ENCODE peak calls at places on chromosome 1, in seven cellular contexts. One of them, this sample, is unnamed.
A peak's percentile ranks its signal among the peaks of the same experiment; 100 is the strongest.

GRCh38 chr1:2625311-2625710 is 7.5 kb downstream of the MMEL1 start:
- DNase-seq in kidney: no peak
- DNase-seq in fibroblast of lung: no peak
- DNase-seq in body of pancreas: no peak
- DNase-seq in lower leg skin: no peak
- DNase-seq in GM20000: no peak
- DNase-seq in choroid plexus epithelial cell: no peak
- DNase-seq in this sample: no peak

GRCh38 chr1:43937179-43937865 is 3.7 kb downstream of the ARTN start:
- DNase-seq in kidney: no peak
- DNase-seq in fibroblast of lung: no peak
- DNase-seq in body of pancreas: no peak
- DNase-seq in lower leg skin: no peak
- DNase-seq in GM20000: no peak
- DNase-seq in choroid plexus epithelial cell: no peak
- DNase-seq in this sample: no peak

GRCh38 chr1:53777272-53777671 is 38.3 kb upstream of the GLIS1 start:
- DNase-seq in kidney: no peak
- DNase-seq in fibroblast of lung: no peak
- DNase-seq in body of pancreas: no peak
- DNase-seq in lower leg skin: no peak
- DNase-seq in GM20000: no peak
- DNase-seq in choroid plexus epithelial cell: no peak
- DNase-seq in this sample: no peak

GRCh38 chr1:90558126-90558525 is 159.0 kb downstream of the BARHL2 start:
- DNase-seq in kidney: no peak
- DNase-seq in fibroblast of lung: no peak
- DNase-seq in body of pancreas: no peak
- DNase-seq in lower leg skin: no peak
- DNase-seq in GM20000: no peak
- DNase-seq in choroid plexus epithelial cell: no peak
- DNase-seq in this sample: no peak

GRCh38 chr1:145858238-145858936 is 494 bp downstream of the PIAS3 start:
- DNase-seq in kidney: peak; percentile 84
- DNase-seq in fibroblast of lung: peak; percentile 17
- DNase-seq in body of pancreas: peak; percentile 46
- DNase-seq in lower leg skin: peak; percentile 52
- DNase-seq in GM20000: peak; percentile 63
- DNase-seq in choroid plexus epithelial cell: peak; percentile 49
- DNase-seq in this sample: peak; percentile 62

GRCh38 chr1:43979528-43980254 is 681 bp downstream of the B4GALT2 start:
- DNase-seq in kidney: no peak
- DNase-seq in fibroblast of lung: peak; percentile 51
- DNase-seq in body of pancreas: peak; percentile 74
- DNase-seq in lower leg skin: no peak
- DNase-seq in GM20000: peak; percentile 76
- DNase-seq in choroid plexus epithelial cell: peak; percentile 49
- DNase-seq in this sample: peak; percentile 48

GRCh38 chr1:232533328-232533727 is 96.6 kb downstream of the SIPA1L2 start:
- DNase-seq in kidney: no peak
- DNase-seq in fibroblast of lung: no peak
- DNase-seq in body of pancreas: no peak
- DNase-seq in lower leg skin: no peak
- DNase-seq in GM20000: no peak
- DNase-seq in choroid plexus epithelial cell: no peak
- DNase-seq in this sample: no peak

GRCh38 chr1:182198006-182198605 is 136.6 kb upstream of the ZNF648 start:
- DNase-seq in kidney: no peak
- DNase-seq in fibroblast of lung: peak; percentile 32
- DNase-seq in body of pancreas: no peak
- DNase-seq in lower leg skin: no peak
- DNase-seq in GM20000: peak; percentile 14
- DNase-seq in choroid plexus epithelial cell: no peak
- DNase-seq in this sample: no peak

GRCh38 chr1:213749558-213749957 is 238.2 kb upstream of the PROX1 start:
- DNase-seq in kidney: no peak
- DNase-seq in fibroblast of lung: no peak
- DNase-seq in body of pancreas: no peak
- DNase-seq in lower leg skin: no peak
- DNase-seq in GM20000: no peak
- DNase-seq in choroid plexus epithelial cell: no peak
- DNase-seq in this sample: no peak

GRCh38 chr1:203525685-203526084 is 31.7 kb downstream of the OPTC start:
- DNase-seq in kidney: no peak
- DNase-seq in fibroblast of lung: no peak
- DNase-seq in body of pancreas: no peak
- DNase-seq in lower leg skin: no peak
- DNase-seq in GM20000: no peak
- DNase-seq in choroid plexus epithelial cell: no peak
- DNase-seq in this sample: no peak

GRCh38 chr1:215517441-215517891 is 49.6 kb upstream of the KCTD3 start:
- DNase-seq in kidney: no peak
- DNase-seq in fibroblast of lung: peak; percentile 86
- DNase-seq in body of pancreas: no peak
- DNase-seq in lower leg skin: peak; percentile 15
- DNase-seq in GM20000: no peak
- DNase-seq in choroid plexus epithelial cell: peak; percentile 74
- DNase-seq in this sample: no peak

GRCh38 chr1:46413596-46413985 is 19.5 kb downstream of the FAAH start:
- DNase-seq in kidney: peak; percentile 52
- DNase-seq in fibroblast of lung: no peak
- DNase-seq in body of pancreas: no peak
- DNase-seq in lower leg skin: no peak
- DNase-seq in GM20000: peak; percentile 45
- DNase-seq in choroid plexus epithelial cell: peak; percentile 35
- DNase-seq in this sample: peak; percentile 47

GRCh38 chr1:38671221-38671620 is 188.4 kb downstream of the RRAGC start:
- DNase-seq in kidney: no peak
- DNase-seq in fibroblast of lung: no peak
- DNase-seq in body of pancreas: no peak
- DNase-seq in lower leg skin: no peak
- DNase-seq in GM20000: no peak
- DNase-seq in choroid plexus epithelial cell: no peak
- DNase-seq in this sample: no peak

GRCh38 chr1:178094752-178095645 is 1.1 kb downstream of the RASAL2 start:
- DNase-seq in kidney: no peak
- DNase-seq in fibroblast of lung: peak; percentile 22
- DNase-seq in body of pancreas: no peak
- DNase-seq in lower leg skin: no peak
- DNase-seq in GM20000: no peak
- DNase-seq in choroid plexus epithelial cell: peak; percentile 55
- DNase-seq in this sample: no peak

GRCh38 chr1:217014066-217014465 is 290.8 kb upstream of the ESRRG start:
- DNase-seq in kidney: no peak
- DNase-seq in fibroblast of lung: no peak
- DNase-seq in body of pancreas: no peak
- DNase-seq in lower leg skin: no peak
- DNase-seq in GM20000: no peak
- DNase-seq in choroid plexus epithelial cell: no peak
- DNase-seq in this sample: no peak

GRCh38 chr1:155329980-155330598 is 9.4 kb downstream of the RUSC1 start:
- DNase-seq in kidney: no peak
- DNase-seq in fibroblast of lung: no peak
- DNase-seq in body of pancreas: no peak
- DNase-seq in lower leg skin: no peak
- DNase-seq in GM20000: no peak
- DNase-seq in choroid plexus epithelial cell: no peak
- DNase-seq in this sample: no peak

GRCh38 chr1:4939266-4939665 is 284.9 kb downstream of the AJAP1 start:
- DNase-seq in kidney: no peak
- DNase-seq in fibroblast of lung: peak; percentile 1
- DNase-seq in body of pancreas: no peak
- DNase-seq in lower leg skin: no peak
- DNase-seq in GM20000: no peak
- DNase-seq in choroid plexus epithelial cell: no peak
- DNase-seq in this sample: no peak

GRCh38 chr1:172895050-172895460 is 155.7 kb downstream of the TNFSF18 start:
- DNase-seq in kidney: no peak
- DNase-seq in fibroblast of lung: peak; percentile 52
- DNase-seq in body of pancreas: no peak
- DNase-seq in lower leg skin: no peak
- DNase-seq in GM20000: peak; percentile 38
- DNase-seq in choroid plexus epithelial cell: peak; percentile 74
- DNase-seq in this sample: peak; percentile 48

GRCh38 chr1:168467452-168467851 is 76.3 kb downstream of the XCL2 start:
- DNase-seq in kidney: no peak
- DNase-seq in fibroblast of lung: no peak
- DNase-seq in body of pancreas: no peak
- DNase-seq in lower leg skin: no peak
- DNase-seq in GM20000: no peak
- DNase-seq in choroid plexus epithelial cell: no peak
- DNase-seq in this sample: peak; percentile 39

GRCh38 chr1:47651311-47652089 is 213.7 kb downstream of the FOXD2 start:
- DNase-seq in kidney: no peak
- DNase-seq in fibroblast of lung: no peak
- DNase-seq in body of pancreas: no peak
- DNase-seq in lower leg skin: no peak
- DNase-seq in GM20000: no peak
- DNase-seq in choroid plexus epithelial cell: no peak
- DNase-seq in this sample: no peak

GRCh38 chr1:223259462-223259861 is 104.5 kb downstream of the SUSD4 start:
- DNase-seq in kidney: no peak
- DNase-seq in fibroblast of lung: no peak
- DNase-seq in body of pancreas: no peak
- DNase-seq in lower leg skin: no peak
- DNase-seq in GM20000: no peak
- DNase-seq in choroid plexus epithelial cell: no peak
- DNase-seq in this sample: no peak

GRCh38 chr1:209936125-209936524 is 1.9 kb upstream of the SYT14 start:
- DNase-seq in kidney: no peak
- DNase-seq in fibroblast of lung: no peak
- DNase-seq in body of pancreas: no peak
- DNase-seq in lower leg skin: no peak
- DNase-seq in GM20000: no peak
- DNase-seq in choroid plexus epithelial cell: no peak
- DNase-seq in this sample: no peak

GRCh38 chr1:209937996-209938959 is at the start of gene SYT14:
- DNase-seq in kidney: peak; percentile 59
- DNase-seq in fibroblast of lung: peak; percentile 33
- DNase-seq in body of pancreas: peak; percentile 19
- DNase-seq in lower leg skin: no peak
- DNase-seq in GM20000: peak; percentile 25
- DNase-seq in choroid plexus epithelial cell: peak; percentile 27
- DNase-seq in this sample: no peak
- TF ChIP-seq CTCF in kidney: no peak
- TF ChIP-seq CTCF in fibroblast of lung: no peak
- TF ChIP-seq CTCF in body of pancreas: no peak
- TF ChIP-seq CTCF in lower leg skin: no peak
- TF ChIP-seq CTCF in GM20000: no peak
- TF ChIP-seq CTCF in choroid plexus epithelial cell: no peak
- TF ChIP-seq CTCF in this sample: no peak

DNA sequence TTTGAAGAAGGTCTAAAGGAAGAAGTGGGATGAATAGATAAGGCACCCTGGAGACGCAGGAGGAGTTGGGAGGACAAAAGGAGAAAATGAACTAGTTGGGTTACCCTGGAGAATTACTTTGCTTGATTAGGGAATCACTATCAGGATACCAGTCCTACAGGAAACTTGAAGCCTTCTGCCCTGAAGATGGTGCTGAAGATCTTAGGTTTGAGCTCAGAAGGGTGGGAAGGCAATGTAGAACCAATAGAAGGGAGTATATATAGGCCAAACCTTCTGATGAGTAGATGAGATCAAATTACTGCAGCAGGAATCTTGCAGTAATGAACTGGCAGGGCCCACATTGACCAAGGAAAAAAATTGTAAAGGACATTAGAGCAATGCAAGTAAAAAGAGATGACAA is 116.4 kb upstream of the CACYBP start:
- DNase-seq in kidney: no peak
- DNase-seq in fibroblast of lung: peak; percentile 44
- DNase-seq in body of pancreas: no peak
- DNase-seq in lower leg skin: no peak
- DNase-seq in GM20000: no peak
- DNase-seq in choroid plexus epithelial cell: peak; percentile 88
- DNase-seq in this sample: no peak
- TF ChIP-seq CTCF in kidney: no peak
- TF ChIP-seq CTCF in fibroblast of lung: no peak
- TF ChIP-seq CTCF in body of pancreas: peak; percentile 6
- TF ChIP-seq CTCF in lower leg skin: no peak
- TF ChIP-seq CTCF in GM20000: no peak
- TF ChIP-seq CTCF in choroid plexus epithelial cell: peak; percentile 54
- TF ChIP-seq CTCF in this sample: no peak

DNA sequence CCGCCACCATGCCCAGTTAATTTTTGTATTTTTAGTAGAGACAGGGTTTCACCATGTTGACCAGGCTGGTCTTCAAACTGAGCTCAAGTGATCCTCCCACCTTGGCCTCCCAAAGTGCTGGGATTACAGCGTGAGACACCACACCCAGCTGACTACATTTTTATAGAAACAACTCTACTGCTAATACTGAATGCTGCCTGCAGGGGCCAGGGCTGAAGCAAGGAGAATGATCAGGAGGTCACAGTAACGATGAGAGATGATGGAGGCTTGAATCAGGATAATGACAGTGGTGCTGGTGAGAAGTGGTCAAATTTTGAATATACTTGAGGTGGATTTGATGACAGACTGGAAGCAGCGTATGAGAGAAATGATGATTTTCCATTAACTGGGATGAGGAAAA is 33.3 kb downstream of the ODF2L start:
- DNase-seq in kidney: no peak
- DNase-seq in fibroblast of lung: no peak
- DNase-seq in body of pancreas: no peak
- DNase-seq in lower leg skin: no peak
- DNase-seq in GM20000: no peak
- DNase-seq in choroid plexus epithelial cell: no peak
- DNase-seq in this sample: no peak
- TF ChIP-seq CTCF in kidney: no peak
- TF ChIP-seq CTCF in fibroblast of lung: no peak
- TF ChIP-seq CTCF in body of pancreas: no peak
- TF ChIP-seq CTCF in lower leg skin: no peak
- TF ChIP-seq CTCF in GM20000: no peak
- TF ChIP-seq CTCF in choroid plexus epithelial cell: no peak
- TF ChIP-seq CTCF in this sample: peak; percentile 11

DNA sequence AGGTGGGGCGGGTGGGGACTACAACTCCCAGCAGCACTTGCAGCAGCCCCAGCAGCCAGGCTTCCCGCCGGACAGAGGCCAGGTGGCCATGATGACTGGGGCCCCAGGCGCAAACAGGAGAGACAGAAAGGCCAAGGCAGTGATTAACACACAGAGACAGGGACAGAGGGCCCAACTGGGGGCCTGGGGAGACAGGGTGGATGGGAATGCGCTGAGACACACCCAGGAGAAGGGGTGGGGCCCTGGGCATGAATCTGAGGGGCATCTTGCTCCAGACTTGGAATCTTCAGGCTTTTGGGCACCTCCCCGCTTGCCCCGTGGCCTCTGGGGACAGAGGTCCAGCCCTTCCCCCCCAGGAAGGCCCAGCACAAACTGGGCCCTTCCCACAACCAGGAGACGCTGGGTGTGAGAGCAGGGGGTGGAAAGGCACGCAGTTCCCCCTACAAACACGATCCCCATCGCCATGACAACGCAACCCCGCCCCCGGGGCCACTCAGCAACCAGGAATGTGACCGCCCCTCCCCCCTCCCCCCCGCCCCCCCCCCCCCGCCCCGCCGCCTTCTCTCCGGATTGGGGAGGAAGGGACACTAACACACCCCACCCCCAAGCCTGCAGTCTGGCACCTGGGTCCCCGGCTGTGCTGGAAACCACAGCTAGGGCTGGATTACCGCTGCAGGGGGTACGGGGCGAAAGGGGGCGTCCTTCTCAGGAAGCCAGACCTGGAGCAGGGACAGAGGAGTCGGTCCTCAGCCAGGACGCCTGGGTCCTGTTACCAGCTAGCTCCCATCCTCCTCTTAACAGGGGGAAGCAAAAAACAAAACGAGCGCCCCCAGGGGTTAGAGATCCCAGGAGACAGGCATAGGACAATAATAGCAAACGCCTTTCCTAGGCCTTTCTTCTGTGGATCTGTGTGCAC is 4.5 kb downstream of the HDGF start:
- DNase-seq in kidney: peak; percentile 97
- DNase-seq in fibroblast of lung: peak; percentile 95
- DNase-seq in body of pancreas: peak; percentile 96
- DNase-seq in lower leg skin: peak; percentile 93
- DNase-seq in GM20000: peak; percentile 60
- DNase-seq in choroid plexus epithelial cell: peak; percentile 95
- DNase-seq in this sample: peak; percentile 85
- TF ChIP-seq CTCF in kidney: no peak
- TF ChIP-seq CTCF in fibroblast of lung: no peak
- TF ChIP-seq CTCF in body of pancreas: peak; percentile 31
- TF ChIP-seq CTCF in lower leg skin: no peak
- TF ChIP-seq CTCF in GM20000: peak; percentile 7
- TF ChIP-seq CTCF in choroid plexus epithelial cell: peak; percentile 34
- TF ChIP-seq CTCF in this sample: no peak

This sample was measured in activated CD8-positive, alpha-beta T cell treated with anti-CD3 and anti-CD28 coated beads for 36 hours.